ENCODE peak calls at places on chromosomes 16 and 17, in ten cellular contexts. V is PC-3, A is H1, U is fibroblast of lung, F is HCT116, Z is neural progenitor cell, T is mammary epithelial cell, S is OCI-LY7, K is A549, L is H9. R is an unnamed sample.

GRCh38 chr16:52068447-52069074 is 478.4 kb downstream of the TOX3 start:
- DNase-seq in V (peak), A (peak), U (peak), F (no peak), Z (peak), T (peak), S (no peak), K (no peak), L (peak), R (no peak)

GRCh38 chr16:70396209-70396904 is 42.5 kb downstream of the ST3GAL2 start:
- DNase-seq in V (no peak), A (no peak), U (no peak), F (no peak), Z (no peak), T (no peak), S (no peak), K (no peak), L (no peak), R (no peak)

GRCh38 chr16:19119564-19119963 is 5.8 kb downstream of the ITPRIPL2 start:
- DNase-seq in V (peak), A (no peak), U (peak), F (no peak), Z (no peak), T (peak), S (peak), K (no peak), L (no peak), R (peak)

GRCh38 chr17:10809605-10810004 is 5.7 kb upstream of the TMEM238L start:
- DNase-seq in V (no peak), A (no peak), U (no peak), F (no peak), Z (no peak), T (no peak), S (no peak), K (no peak), L (no peak), R (no peak)

GRCh38 chr16:3949946-3950342 is 69.4 kb upstream of the CREBBP start:
- DNase-seq in V (no peak), A (no peak), U (no peak), F (no peak), Z (no peak), T (no peak), S (no peak), K (no peak), L (no peak), R (no peak)

GRCh38 chr16:71930013-71930563 is 34.8 kb downstream of the IST1 start:
- DNase-seq in V (peak), A (no peak), U (peak), F (no peak), Z (no peak), T (peak), S (no peak), K (no peak), L (no peak), R (no peak)

GRCh38 chr16:28879841-28880588 is 1.7 kb downstream of the ATP2A1 start:
- DNase-seq in V (peak), A (peak), U (peak), F (peak), Z (peak), T (peak), S (peak), K (peak), L (peak), R (peak)

GRCh38 chr17:37458805-37459204 is 30.9 kb upstream of the DUSP14 start:
- DNase-seq in V (peak), A (no peak), U (peak), F (no peak), Z (no peak), T (peak), S (no peak), K (no peak), L (no peak), R (no peak)

GRCh38 chr17:19409509-19409908 is 1.5 kb upstream of the RNF112 start:
- DNase-seq in V (peak), A (no peak), U (peak), F (peak), Z (no peak), T (peak), S (no peak), K (no peak), L (no peak), R (no peak)

GRCh38 chr17:58302919-58303551 is 22.3 kb upstream of the MPO start:
- DNase-seq in V (no peak), A (no peak), U (no peak), F (no peak), Z (no peak), T (no peak), S (no peak), K (no peak), L (peak), R (no peak)

GRCh38 chr17:37177234-37177633 is 198.6 kb upstream of the C17orf78 start:
- DNase-seq in V (no peak), A (no peak), U (no peak), F (no peak), Z (no peak), T (peak), S (no peak), K (no peak), L (no peak), R (no peak)

GRCh38 chr16:10617662-10618420 is 37.4 kb upstream of the EMP2 start:
- DNase-seq in V (no peak), A (no peak), U (peak), F (no peak), Z (no peak), T (peak), S (no peak), K (no peak), L (no peak), R (no peak)

GRCh38 chr16:83109736-83110135 is 483.0 kb downstream of the CDH13 start:
- DNase-seq in V (no peak), A (no peak), U (no peak), F (no peak), Z (no peak), T (no peak), S (no peak), K (no peak), L (no peak), R (no peak)

GRCh38 chr16:47574091-47575054 is 113.2 kb downstream of the PHKB start:
- DNase-seq in V (peak), A (no peak), U (peak), F (no peak), Z (peak), T (peak), S (peak), K (no peak), L (no peak), R (peak)

GRCh38 chr17:61981323-61981722 is 53.5 kb upstream of the INTS2 start:
- DNase-seq in V (peak), A (no peak), U (peak), F (no peak), Z (no peak), T (peak), S (no peak), K (no peak), L (no peak), R (peak)

GRCh38 chr16:59878479-59878878 is 1144.4 kb upstream of the GOT2 start:
- DNase-seq in V (peak), A (no peak), U (peak), F (no peak), Z (no peak), T (peak), S (no peak), K (peak), L (no peak), R (no peak)

GRCh38 chr16:24116371-24116770 is 139.8 kb upstream of the CACNG3 start:
- DNase-seq in V (no peak), A (no peak), U (no peak), F (no peak), Z (no peak), T (no peak), S (no peak), K (no peak), L (no peak), R (no peak)

GRCh38 chr16:53581784-53582183 is 78.8 kb upstream of the AKTIP start:
- DNase-seq in V (no peak), A (no peak), U (no peak), F (no peak), Z (no peak), T (no peak), S (no peak), K (no peak), L (no peak), R (no peak)

GRCh38 chr17:7549401-7550055 is 670 bp downstream of the TNFSF12 start:
- DNase-seq in V (no peak), A (no peak), U (peak), F (no peak), Z (no peak), T (no peak), S (no peak), K (no peak), L (no peak), R (peak)

GRCh38 chr17:33292184-33292980 is 713 bp downstream of the ASIC2 start:
- DNase-seq in V (no peak), A (peak), U (peak), F (no peak), Z (peak), T (peak), S (no peak), K (peak), L (peak), R (peak)

GRCh38 chr16:56697456-56698155 is 15.3 kb downstream of the MT1X start:
- DNase-seq in V (no peak), A (no peak), U (no peak), F (no peak), Z (no peak), T (no peak), S (no peak), K (no peak), L (no peak), R (no peak)

GRCh38 chr17:47254403-47254943 is 846 bp downstream of the ITGB3 start:
- DNase-seq in V (no peak), A (no peak), U (no peak), F (no peak), Z (no peak), T (no peak), S (no peak), K (no peak), L (peak), R (no peak)

GRCh38 chr16:65817799-65818198 is 548.7 kb upstream of the CDH5 start:
- DNase-seq in V (no peak), A (no peak), U (no peak), F (no peak), Z (no peak), T (no peak), S (no peak), K (no peak), L (no peak), R (no peak)
- H3K4me2 ChIP-seq in V (no peak), A (peak), U (no peak), F (no peak), Z (no peak), T (no peak), S (no peak), K (no peak), L (no peak), R (no peak)

GRCh38 chr16:67428146-67428731 is 2.7 kb upstream of the HSD11B2 start:
- DNase-seq in V (peak), A (peak), U (peak), F (peak), Z (peak), T (peak), S (peak), K (peak), L (peak), R (peak)
- TF ChIP-seq CTCF in V (peak), A (peak), U (peak), F (peak), Z (peak), T (peak), S (peak), K (peak), L (peak), R (peak)

DNA sequence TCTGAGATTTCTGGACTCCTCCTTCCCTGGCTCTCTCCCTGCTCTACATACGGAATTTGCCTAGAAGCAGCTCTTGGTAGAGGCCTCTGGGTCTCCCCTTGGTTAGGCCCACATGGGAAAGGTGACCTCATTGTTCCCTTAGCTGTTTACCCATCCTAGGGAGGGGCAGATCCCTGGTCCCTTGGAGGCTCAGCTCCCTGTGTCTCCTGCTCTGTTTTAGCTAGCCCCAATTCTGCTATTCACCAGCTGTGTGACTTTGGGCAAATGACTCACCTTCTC is 3.8 kb downstream of the ABCC3 start:
- DNase-seq in V (peak), A (no peak), U (peak), F (no peak), Z (no peak), T (no peak), S (no peak), K (peak), L (no peak), R (no peak)
- H3K4me2 ChIP-seq in V (peak), A (no peak), U (peak), F (peak), Z (no peak), T (peak), S (no peak), K (peak), L (no peak), R (peak)

GRCh38 chr16:76639685-76640289 is 362.6 kb downstream of the CNTNAP4 start:
- DNase-seq in V (peak), A (peak), U (peak), F (no peak), Z (peak), T (peak), S (peak), K (peak), L (peak), R (no peak)
- TF ChIP-seq CTCF in V (peak), A (peak), U (no peak), F (no peak), Z (peak), T (peak), S (peak), K (peak), L (peak), R (peak)

DNA sequence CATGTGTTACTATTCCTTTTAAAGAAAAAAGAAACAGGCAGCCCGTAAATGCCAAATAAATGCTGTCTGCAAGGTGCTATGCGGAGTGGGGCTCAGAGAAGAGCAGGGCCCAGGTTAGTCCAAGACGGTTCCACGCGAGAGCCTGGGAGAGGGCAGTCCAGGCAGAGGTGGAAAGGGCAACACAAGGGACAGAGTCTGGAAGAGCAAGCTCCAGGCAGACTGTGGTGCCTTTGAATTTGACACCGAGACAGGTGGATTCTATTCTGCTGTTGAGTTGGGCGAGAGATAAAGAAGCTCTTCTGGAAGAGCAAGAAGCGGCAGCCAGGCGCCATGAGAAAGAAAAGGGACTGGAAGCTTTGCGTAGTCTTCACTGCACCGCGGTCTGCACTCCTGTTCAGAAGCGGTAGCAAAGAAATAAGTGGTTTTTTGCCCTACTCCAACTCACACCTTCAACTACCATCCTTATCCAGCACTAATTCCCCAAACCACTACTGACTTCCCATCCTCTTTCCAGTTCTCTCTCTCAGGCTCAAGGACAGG is 55.5 kb downstream of the CYTH1 start:
- DNase-seq in V (no peak), A (no peak), U (no peak), F (no peak), Z (no peak), T (no peak), S (no peak), K (no peak), L (no peak), R (no peak)
- H3K4me2 ChIP-seq in V (no peak), A (no peak), U (no peak), F (no peak), Z (no peak), T (no peak), S (peak), K (no peak), L (no peak), R (no peak)

DNA sequence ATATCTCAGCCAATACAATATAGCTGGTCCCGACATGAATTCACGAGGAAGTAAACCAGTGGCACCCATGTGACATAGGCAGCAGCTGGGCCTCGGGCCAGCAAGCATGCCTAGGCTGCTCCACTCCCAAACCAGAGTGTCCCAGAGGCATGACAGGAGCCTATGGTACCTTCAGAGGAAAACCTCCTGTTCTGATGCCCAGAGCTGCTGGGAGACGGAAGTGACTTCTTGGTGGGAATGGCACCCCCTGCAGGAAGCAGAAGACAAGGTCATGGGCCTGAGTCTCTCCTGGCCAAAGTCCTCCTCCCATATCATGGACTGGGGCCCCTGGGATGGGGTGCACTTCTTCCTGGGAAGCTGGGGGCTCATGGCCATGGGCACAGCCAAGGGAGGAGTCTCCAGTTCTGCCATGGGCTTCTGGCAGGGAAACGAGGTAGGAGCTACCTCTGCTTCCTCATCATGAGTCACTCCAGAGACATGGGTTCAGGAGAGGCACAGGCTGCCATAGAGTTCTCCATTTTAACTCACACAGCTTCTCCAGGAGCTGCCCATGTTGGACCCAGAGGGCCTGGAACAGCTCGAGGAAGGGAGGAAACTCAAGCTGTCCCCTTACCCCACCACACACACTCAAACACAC is 13.4 kb downstream of the FBF1 start:
- DNase-seq in V (no peak), A (no peak), U (no peak), F (peak), Z (peak), T (peak), S (peak), K (peak), L (peak), R (no peak)
- TF ChIP-seq CTCF in V (peak), A (peak), U (no peak), F (peak), Z (peak), T (no peak), S (peak), K (peak), L (peak), R (no peak)

DNA sequence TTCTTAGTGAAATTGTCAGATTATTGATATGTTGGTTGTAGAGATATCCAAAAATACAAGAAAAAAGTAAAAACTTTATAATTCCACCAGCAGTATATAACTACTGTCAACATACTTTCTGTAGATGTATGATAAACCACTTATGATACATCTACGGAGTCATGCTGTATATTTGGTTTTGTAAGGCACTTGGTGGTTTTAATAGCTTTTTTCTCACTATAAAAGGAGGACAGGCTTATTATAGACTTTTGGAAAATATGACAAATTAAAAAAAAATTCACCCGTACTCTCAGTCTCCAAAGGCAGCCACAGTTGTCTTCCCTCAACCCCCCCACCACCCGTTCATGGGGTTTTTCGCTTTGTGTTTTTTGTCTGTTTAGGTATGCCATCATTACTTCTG is 14.8 kb downstream of the RAI1 start:
- DNase-seq in V (no peak), A (no peak), U (no peak), F (no peak), Z (no peak), T (no peak), S (no peak), K (no peak), L (no peak), R (no peak)
- H3K4me2 ChIP-seq in V (peak), A (no peak), U (no peak), F (peak), Z (no peak), T (no peak), S (peak), K (peak), L (no peak), R (peak)

GRCh38 chr16:66551362-66551761 is 1.0 kb upstream of the CKLF start:
- DNase-seq in V (peak), A (no peak), U (peak), F (peak), Z (peak), T (no peak), S (peak), K (peak), L (peak), R (no peak)
- TF ChIP-seq CTCF in V (peak), A (peak), U (no peak), F (no peak), Z (peak), T (no peak), S (peak), K (no peak), L (peak), R (peak)

R was measured in PC-9.